ENCODE peak calls at places on chromosome 1, in seven cellular contexts. B is NK-92 treated with Interleukin-12 subunit alpha and Interleukin-12 subunit beta, amount 100 ng/mL, for 24 hours; R is RCC 7860; Q is stimulated activated naive CD8-positive, alpha-beta T cell treated with anti-CD3 and anti-CD28 coated beads, Interleukin-15, amount 100 ng/mL, for 72 hours; M is kidney glomerular epithelial cell; K is activated effector memory CD4-positive, alpha-beta T cell treated with anti-CD3 and anti-CD28 coated beads, Interleukin-2, amount 50 U/mL, for 16 hours; U is C1 segment of cervical spinal cord. F is an unnamed sample.

GRCh38 chr1:29084196-29084521 is 39.5 kb downstream of the TMEM200B start:
- DNase-seq in B (no peak), R (no peak), Q (no peak), M (no peak), K (no peak), U (no peak), F (no peak)

GRCh38 chr1:112693821-112694220 is 13.1 kb downstream of the RHOC start:
- DNase-seq in B (no peak), R (no peak), Q (no peak), M (no peak), K (no peak), U (no peak), F (no peak)

GRCh38 chr1:39157304-39157703 is 47.2 kb upstream of the MACF1 start:
- DNase-seq in B (no peak), R (peak; percentile 28), Q (no peak), M (no peak), K (no peak), U (no peak), F (no peak)

GRCh38 chr1:27179373-27179772 is 24.4 kb upstream of the SLC9A1 start:
- DNase-seq in B (no peak), R (no peak), Q (no peak), M (no peak), K (no peak), U (no peak), F (no peak)

GRCh38 chr1:228228601-228229074 is 20.8 kb downstream of the OBSCN start:
- DNase-seq in B (no peak), R (peak; percentile 45), Q (no peak), M (no peak), K (no peak), U (no peak), F (no peak)

GRCh38 chr1:175192630-175193338 is at the start of gene KIAA0040:
- DNase-seq in B (peak; percentile 69), R (peak; percentile 62), Q (peak; percentile 63), M (peak; percentile 60), K (peak; percentile 86), U (peak; percentile 83), F (no peak)

GRCh38 chr1:16903054-16903453 is 7.3 kb downstream of the RNU1-2 start:
- DNase-seq in B (no peak), R (peak; percentile 45), Q (no peak), M (no peak), K (no peak), U (no peak), F (no peak)

GRCh38 chr1:19756480-19756879 is 43.2 kb downstream of the TMCO4 start:
- DNase-seq in B (no peak), R (no peak), Q (no peak), M (no peak), K (no peak), U (no peak), F (no peak)

GRCh38 chr1:53471000-53471399 is 11.8 kb downstream of the DMRTB1 start:
- DNase-seq in B (no peak), R (no peak), Q (no peak), M (no peak), K (no peak), U (no peak), F (no peak)

F was measured in brain pericyte.